ENCODE peak calls at places on chromosome 10, in five cellular contexts. Y is cardiac fibroblast, O is right lobe of liver, N is fibroblast of the aortic adventitia, L is astrocyte of the spinal cord. J is an unnamed sample.

GRCh38 chr10:53314856-53315255 is 542.3 kb upstream of the MBL2 start:
- DNase-seq in Y (peak; percentile 88), O (no peak), N (peak; percentile 93), L (peak; percentile 96), J (no peak)

GRCh38 chr10:80632742-80633141 is 95.0 kb downstream of the SH2D4B start:
- DNase-seq in Y (no peak), O (no peak), N (no peak), L (no peak), J (no peak)

GRCh38 chr10:42933454-42934340 is 143.2 kb upstream of the RET start:
- DNase-seq in Y (peak; percentile 32), O (no peak), N (peak; percentile 1), L (peak; percentile 25), J (no peak)

GRCh38 chr10:114648368-114648767 is 9.7 kb downstream of the ABLIM1 start:
- DNase-seq in Y (peak; percentile 54), O (no peak), N (peak; percentile 87), L (peak; percentile 60), J (no peak)

GRCh38 chr10:52213511-52213831 is 100.6 kb upstream of the DKK1 start:
- DNase-seq in Y (peak; percentile 64), O (no peak), N (peak; percentile 63), L (peak; percentile 42), J (no peak)

GRCh38 chr10:119162121-119162520 is 3.4 kb downstream of the SFXN4 start:
- DNase-seq in Y (no peak), O (no peak), N (no peak), L (no peak), J (no peak)

GRCh38 chr10:12179616-12180015 is 16.1 kb downstream of the NUDT5 start:
- DNase-seq in Y (no peak), O (no peak), N (no peak), L (no peak), J (no peak)

GRCh38 chr10:33559105-33559504 is 224.6 kb upstream of the NRP1 start:
- DNase-seq in Y (peak; percentile 83), O (no peak), N (peak; percentile 97), L (peak; percentile 85), J (no peak)

GRCh38 chr10:52443419-52444388 is 129.6 kb downstream of the DKK1 start:
- DNase-seq in Y (peak; percentile 96), O (no peak), N (peak; percentile 97), L (peak; percentile 73), J (no peak)

GRCh38 chr10:650691-651615 is 38.5 kb downstream of the DIP2C start:
- DNase-seq in Y (no peak), O (no peak), N (no peak), L (no peak), J (no peak)

DNA sequence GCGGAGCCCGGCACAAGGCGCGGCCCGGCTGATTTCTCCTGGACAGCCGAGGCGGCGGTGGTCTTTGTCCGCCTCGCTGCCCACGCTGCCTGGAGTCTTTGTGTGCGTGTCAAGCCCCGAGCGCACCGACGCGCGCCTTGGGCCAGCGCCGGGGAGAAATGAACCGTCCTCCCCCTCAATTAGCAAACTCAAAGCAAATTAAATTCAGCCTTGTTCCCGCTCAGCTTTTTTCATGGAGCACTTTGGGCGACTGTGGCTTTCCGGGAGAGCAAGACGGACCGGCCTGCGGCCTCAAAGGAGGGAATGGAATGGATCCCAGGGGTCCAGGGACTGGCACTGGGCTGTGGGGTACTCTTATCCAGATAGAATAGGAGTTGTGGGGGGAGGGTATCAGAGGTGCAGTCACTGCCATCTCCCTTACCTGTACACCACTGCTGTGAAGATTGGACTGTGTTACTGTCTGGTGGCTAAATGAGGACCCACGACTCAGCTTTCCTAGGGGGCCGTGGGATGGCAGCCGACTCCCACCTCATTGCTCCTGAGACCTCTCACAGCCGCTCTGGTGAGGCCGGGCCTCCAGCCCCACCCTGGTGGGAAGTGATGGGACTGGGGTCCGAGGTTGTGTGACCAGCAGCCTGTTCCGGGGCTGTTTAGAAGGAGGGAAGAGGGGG is 4.2 kb downstream of the EMX2 start:
- DNase-seq in Y (no peak), O (no peak), N (no peak), L (no peak), J (no peak)
- H3K4me3 ChIP-seq in Y (no peak overlapping the region), O (no peak overlapping the region), N (no peak overlapping the region), L (no peak overlapping the region), J (peak overlapping the region; percentile 97)

GRCh38 chr10:123429631-123430257 is 236.4 kb upstream of the GPR26 start:
- DNase-seq in Y (no peak), O (no peak), N (peak; percentile 22), L (peak; percentile 3), J (no peak)
- TF ChIP-seq CTCF in Y (no peak), O (no peak), N (no peak), L (no peak), J (no peak)

GRCh38 chr10:69867699-69868558 is 66.2 kb downstream of the COL13A1 start:
- DNase-seq in Y (no peak), O (no peak), N (no peak), L (no peak), J (peak; percentile 48)
- H3K4me3 ChIP-seq in Y (no peak overlapping the region), O (no peak overlapping the region), N (no peak overlapping the region), L (no peak overlapping the region), J (no peak overlapping the region)

DNA sequence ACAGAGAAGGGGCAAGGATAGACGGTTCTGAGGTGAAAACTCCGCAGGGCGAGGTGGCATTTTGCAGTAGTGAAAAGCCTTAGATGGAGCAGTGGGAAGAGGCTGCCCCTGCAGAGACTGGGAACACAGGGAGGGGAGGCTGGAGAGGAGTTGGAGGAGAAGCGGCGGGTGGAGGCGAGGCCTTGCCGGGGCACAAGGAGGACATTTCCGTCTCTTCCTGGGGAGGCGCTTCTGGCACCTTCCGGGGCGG is 42.6 kb downstream of the LDB3 start:
- DNase-seq in Y (no peak), O (no peak), N (no peak), L (no peak), J (no peak)
- TF ChIP-seq CTCF in Y (no peak), O (no peak), N (no peak), L (peak; percentile 78), J (no peak)

DNA sequence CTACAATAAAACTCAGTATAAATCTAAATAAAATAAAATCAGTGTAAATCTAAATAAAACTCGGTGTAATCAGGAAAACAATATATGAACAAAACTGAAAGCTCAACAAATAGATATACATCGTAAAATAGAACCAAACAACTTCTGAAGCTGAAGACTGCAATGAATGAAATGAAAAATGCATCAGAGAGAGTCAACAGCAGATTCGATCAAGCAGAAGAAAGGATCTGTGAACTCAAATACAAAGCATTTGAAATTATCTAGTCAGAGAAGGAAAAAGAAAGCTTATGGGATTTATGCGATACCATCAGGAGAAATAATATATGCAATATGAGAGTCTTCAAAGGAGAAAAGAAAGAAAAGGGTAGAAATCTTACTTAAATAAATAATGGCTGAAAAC is 255.0 kb downstream of the BICC1 start:
- DNase-seq in Y (no peak), O (no peak), N (no peak), L (no peak), J (no peak)
- H3K4me3 ChIP-seq in Y (no peak overlapping the region), O (no peak overlapping the region), N (no peak overlapping the region), L (no peak overlapping the region), J (no peak overlapping the region)